ENCODE peak calls at places on chromosome 14, in nine cellular contexts. G is stimulated activated naive CD8-positive, alpha-beta T cell treated with anti-CD3 and anti-CD28 coated beads, Interleukin-15, amount 100 ng/mL, for 72 hours; A is A549; S is GOT3; I is LoVo; U is stimulated activated CD4-positive, alpha-beta T cell treated with anti-CD3 and anti-CD28 coated beads, Interleukin-2, amount 100 ng/mL, for 48 hours; H is lower leg skin; D is fibroblast of pulmonary artery; N is EL. Y is an unnamed sample.

GRCh38 chr14:28571636-28572035 is 195.0 kb upstream of the FOXG1 start:
- DNase-seq in G (no peak), A (no peak), S (no peak), I (no peak), U (no peak), H (no peak), D (no peak), N (no peak), Y (no peak)

GRCh38 chr14:69045857-69046351 is 66.8 kb upstream of the ACTN1 start:
- DNase-seq in G (no peak), A (no peak), S (no peak), I (no peak), U (no peak), H (no peak), D (peak), N (no peak), Y (no peak)

GRCh38 chr14:22052795-22053194 is 379.2 kb upstream of the OR4E1 start:
- DNase-seq in G (peak), A (no peak), S (no peak), I (no peak), U (no peak), H (no peak), D (no peak), N (no peak), Y (no peak)

GRCh38 chr14:24315807-24316596 is 4.7 kb downstream of the LTB4R start:
- DNase-seq in G (no peak), A (no peak), S (no peak), I (peak), U (no peak), H (no peak), D (no peak), N (no peak), Y (peak)

GRCh38 chr14:25833341-25834121 is 764.3 kb downstream of the NOVA1 start:
- DNase-seq in G (no peak), A (no peak), S (no peak), I (peak), U (no peak), H (no peak), D (peak), N (no peak), Y (peak)

GRCh38 chr14:67541448-67542387 is 8.6 kb downstream of the PLEKHH1 start:
- DNase-seq in G (peak), A (no peak), S (no peak), I (peak), U (peak), H (no peak), D (no peak), N (no peak), Y (peak)

GRCh38 chr14:94132285-94132887 is 3.0 kb upstream of the IFI27L2 start:
- DNase-seq in G (peak), A (peak), S (no peak), I (peak), U (peak), H (peak), D (peak), N (peak), Y (peak)

GRCh38 chr14:71236430-71236829 is 329.2 kb downstream of the PCNX1 start:
- DNase-seq in G (no peak), A (no peak), S (no peak), I (no peak), U (no peak), H (no peak), D (no peak), N (no peak), Y (no peak)

GRCh38 chr14:105012171-105012985 is 8.5 kb downstream of the CDCA4 start:
- DNase-seq in G (no peak), A (peak), S (no peak), I (no peak), U (no peak), H (no peak), D (no peak), N (no peak), Y (peak)

GRCh38 chr14:53389207-53389606 is 236.1 kb upstream of the DDHD1 start:
- DNase-seq in G (no peak), A (no peak), S (no peak), I (no peak), U (no peak), H (no peak), D (peak), N (peak), Y (no peak)

Y was measured in small intestine.